ENCODE peak calls at places on chromosomes 13 and 19, in four cellular contexts. One of them, this sample, is unnamed.

GRCh38 chr19:12947702-12948596 is 2.3 kb downstream of the RAD23A start:
- DNase-seq in pancreas: peak
- DNase-seq in effector memory CD4-positive, alpha-beta T cell: no peak
- DNase-seq in heart right ventricle: no peak
- DNase-seq in this sample: no peak

GRCh38 chr13:26022538-26023292 is 29.1 kb downstream of the SHISA2 start:
- DNase-seq in pancreas: peak
- DNase-seq in effector memory CD4-positive, alpha-beta T cell: no peak
- DNase-seq in heart right ventricle: peak
- DNase-seq in this sample: peak

GRCh38 chr19:12838182-12838890 is at the start of gene MAST1:
- DNase-seq in pancreas: peak
- DNase-seq in effector memory CD4-positive, alpha-beta T cell: peak
- DNase-seq in heart right ventricle: peak
- DNase-seq in this sample: no peak

GRCh38 chr19:359653-359925 is 15.0 kb upstream of the MIER2 start:
- DNase-seq in pancreas: no peak
- DNase-seq in effector memory CD4-positive, alpha-beta T cell: no peak
- DNase-seq in heart right ventricle: no peak
- DNase-seq in this sample: no peak

GRCh38 chr13:110731072-110731471 is 17.6 kb downstream of the ING1 start:
- DNase-seq in pancreas: no peak
- DNase-seq in effector memory CD4-positive, alpha-beta T cell: no peak
- DNase-seq in heart right ventricle: no peak
- DNase-seq in this sample: no peak

GRCh38 chr13:70995338-70995737 is 871.7 kb downstream of the DACH1 start:
- DNase-seq in pancreas: no peak
- DNase-seq in effector memory CD4-positive, alpha-beta T cell: no peak
- DNase-seq in heart right ventricle: no peak
- DNase-seq in this sample: no peak

GRCh38 chr13:97200081-97200942 is 21.8 kb upstream of the MBNL2 start:
- DNase-seq in pancreas: no peak
- DNase-seq in effector memory CD4-positive, alpha-beta T cell: no peak
- DNase-seq in heart right ventricle: no peak
- DNase-seq in this sample: no peak

GRCh38 chr19:11263726-11264125 is 1.4 kb upstream of the DOCK6 start:
- DNase-seq in pancreas: no peak
- DNase-seq in effector memory CD4-positive, alpha-beta T cell: no peak
- DNase-seq in heart right ventricle: no peak
- DNase-seq in this sample: no peak

GRCh38 chr19:49327878-49328544 is 3.0 kb upstream of the SLC6A16 start:
- DNase-seq in pancreas: no peak
- DNase-seq in effector memory CD4-positive, alpha-beta T cell: peak
- DNase-seq in heart right ventricle: no peak
- DNase-seq in this sample: no peak

GRCh38 chr19:34172661-34173144 is 399 bp downstream of the LSM14A start:
- DNase-seq in pancreas: no peak
- DNase-seq in effector memory CD4-positive, alpha-beta T cell: no peak
- DNase-seq in heart right ventricle: no peak
- DNase-seq in this sample: no peak

GRCh38 chr19:55460670-55461258 is 678 bp downstream of the ISOC2 start:
- DNase-seq in pancreas: peak
- DNase-seq in effector memory CD4-positive, alpha-beta T cell: no peak
- DNase-seq in heart right ventricle: peak
- DNase-seq in this sample: peak

GRCh38 chr19:49592486-49593232 is 1.7 kb downstream of the PRR12 start:
- DNase-seq in pancreas: peak
- DNase-seq in effector memory CD4-positive, alpha-beta T cell: no peak
- DNase-seq in heart right ventricle: no peak
- DNase-seq in this sample: no peak

GRCh38 chr13:34971473-34971872 is 29.4 kb downstream of the NBEA start:
- DNase-seq in pancreas: no peak
- DNase-seq in effector memory CD4-positive, alpha-beta T cell: no peak
- DNase-seq in heart right ventricle: no peak
- DNase-seq in this sample: no peak

GRCh38 chr13:53520132-53520531 is 491.5 kb downstream of the OLFM4 start:
- DNase-seq in pancreas: no peak
- DNase-seq in effector memory CD4-positive, alpha-beta T cell: no peak
- DNase-seq in heart right ventricle: no peak
- DNase-seq in this sample: no peak

GRCh38 chr19:4089400-4089908 is 22.8 kb upstream of the ZBTB7A start:
- DNase-seq in pancreas: no peak
- DNase-seq in effector memory CD4-positive, alpha-beta T cell: peak
- DNase-seq in heart right ventricle: no peak
- DNase-seq in this sample: no peak

GRCh38 chr13:51821666-51822065 is 17.7 kb upstream of the DHRS12 start:
- DNase-seq in pancreas: no peak
- DNase-seq in effector memory CD4-positive, alpha-beta T cell: no peak
- DNase-seq in heart right ventricle: no peak
- DNase-seq in this sample: no peak

GRCh38 chr13:53010374-53011105 is 18.1 kb upstream of the OLFM4 start:
- DNase-seq in pancreas: peak
- DNase-seq in effector memory CD4-positive, alpha-beta T cell: no peak
- DNase-seq in heart right ventricle: no peak
- DNase-seq in this sample: no peak

GRCh38 chr13:78700121-78700910 is 41.4 kb upstream of the OBI1 start:
- DNase-seq in pancreas: no peak
- DNase-seq in effector memory CD4-positive, alpha-beta T cell: no peak
- DNase-seq in heart right ventricle: no peak
- DNase-seq in this sample: no peak

GRCh38 chr13:23788459-23788858 is 100.7 kb downstream of the MIPEP start:
- DNase-seq in pancreas: no peak
- DNase-seq in effector memory CD4-positive, alpha-beta T cell: no peak
- DNase-seq in heart right ventricle: no peak
- DNase-seq in this sample: no peak

GRCh38 chr13:100666124-100666523 is 8.5 kb downstream of the TMTC4 start:
- DNase-seq in pancreas: no peak
- DNase-seq in effector memory CD4-positive, alpha-beta T cell: no peak
- DNase-seq in heart right ventricle: no peak
- DNase-seq in this sample: no peak

GRCh38 chr13:114063545-114064515 is 68.6 kb downstream of the RASA3 start:
- DNase-seq in pancreas: no peak
- DNase-seq in effector memory CD4-positive, alpha-beta T cell: no peak
- DNase-seq in heart right ventricle: peak
- DNase-seq in this sample: peak

GRCh38 chr19:31350693-31351211 is 1.5 kb upstream of the TSHZ3 start:
- DNase-seq in pancreas: peak
- DNase-seq in effector memory CD4-positive, alpha-beta T cell: no peak
- DNase-seq in heart right ventricle: peak
- DNase-seq in this sample: no peak

GRCh38 chr19:29596885-29597525 is 9.1 kb upstream of the POP4 start:
- DNase-seq in pancreas: no peak
- DNase-seq in effector memory CD4-positive, alpha-beta T cell: no peak
- DNase-seq in heart right ventricle: no peak
- DNase-seq in this sample: no peak

GRCh38 chr19:1189419-1189818 is 15.4 kb upstream of the SBNO2 start:
- DNase-seq in pancreas: no peak
- DNase-seq in effector memory CD4-positive, alpha-beta T cell: no peak
- DNase-seq in heart right ventricle: no peak
- DNase-seq in this sample: no peak

GRCh38 chr13:101523732-101524131 is 71.3 kb downstream of the ITGBL1 start:
- DNase-seq in pancreas: no peak
- DNase-seq in effector memory CD4-positive, alpha-beta T cell: no peak
- DNase-seq in heart right ventricle: no peak
- DNase-seq in this sample: no peak

GRCh38 chr19:33795370-33796163 is 1.1 kb upstream of the KCTD15 start:
- DNase-seq in pancreas: peak
- DNase-seq in effector memory CD4-positive, alpha-beta T cell: peak
- DNase-seq in heart right ventricle: peak
- DNase-seq in this sample: peak

GRCh38 chr13:101799196-101799595 is 346.7 kb downstream of the ITGBL1 start:
- DNase-seq in pancreas: no peak
- DNase-seq in effector memory CD4-positive, alpha-beta T cell: no peak
- DNase-seq in heart right ventricle: no peak
- DNase-seq in this sample: no peak

GRCh38 chr19:2089001-2089711 is 7.0 kb downstream of the MOB3A start:
- DNase-seq in pancreas: no peak
- DNase-seq in effector memory CD4-positive, alpha-beta T cell: no peak
- DNase-seq in heart right ventricle: no peak
- DNase-seq in this sample: no peak

GRCh38 chr19:34985249-34986022 is 14.7 kb upstream of the GRAMD1A start:
- DNase-seq in pancreas: peak
- DNase-seq in effector memory CD4-positive, alpha-beta T cell: no peak
- DNase-seq in heart right ventricle: peak
- DNase-seq in this sample: peak

GRCh38 chr13:91690944-91691343 is 292.5 kb downstream of the GPC5 start:
- DNase-seq in pancreas: no peak
- DNase-seq in effector memory CD4-positive, alpha-beta T cell: no peak
- DNase-seq in heart right ventricle: no peak
- DNase-seq in this sample: no peak

GRCh38 chr19:10284641-10285278 is 2.0 kb upstream of the ICAM4 start:
- DNase-seq in pancreas: no peak
- DNase-seq in effector memory CD4-positive, alpha-beta T cell: no peak
- DNase-seq in heart right ventricle: no peak
- DNase-seq in this sample: no peak

GRCh38 chr13:109575821-109576220 is 210.6 kb downstream of the IRS2 start:
- DNase-seq in pancreas: no peak
- DNase-seq in effector memory CD4-positive, alpha-beta T cell: no peak
- DNase-seq in heart right ventricle: no peak
- DNase-seq in this sample: no peak

GRCh38 chr13:75222031-75222430 is 259.9 kb downstream of the TBC1D4 start:
- DNase-seq in pancreas: no peak
- DNase-seq in effector memory CD4-positive, alpha-beta T cell: no peak
- DNase-seq in heart right ventricle: no peak
- DNase-seq in this sample: no peak

GRCh38 chr13:30744056-30744684 is 8.8 kb downstream of the ALOX5AP start:
- DNase-seq in pancreas: no peak
- DNase-seq in effector memory CD4-positive, alpha-beta T cell: peak
- DNase-seq in heart right ventricle: no peak
- DNase-seq in this sample: peak

GRCh38 chr13:113952151-113952982 is 21.5 kb downstream of the C13orf46 start:
- DNase-seq in pancreas: peak
- DNase-seq in effector memory CD4-positive, alpha-beta T cell: no peak
- DNase-seq in heart right ventricle: no peak
- DNase-seq in this sample: no peak

GRCh38 chr13:50485979-50486935 is 357.2 kb downstream of the DLEU7 start:
- DNase-seq in pancreas: no peak
- DNase-seq in effector memory CD4-positive, alpha-beta T cell: no peak
- DNase-seq in heart right ventricle: no peak
- DNase-seq in this sample: no peak

DNA sequence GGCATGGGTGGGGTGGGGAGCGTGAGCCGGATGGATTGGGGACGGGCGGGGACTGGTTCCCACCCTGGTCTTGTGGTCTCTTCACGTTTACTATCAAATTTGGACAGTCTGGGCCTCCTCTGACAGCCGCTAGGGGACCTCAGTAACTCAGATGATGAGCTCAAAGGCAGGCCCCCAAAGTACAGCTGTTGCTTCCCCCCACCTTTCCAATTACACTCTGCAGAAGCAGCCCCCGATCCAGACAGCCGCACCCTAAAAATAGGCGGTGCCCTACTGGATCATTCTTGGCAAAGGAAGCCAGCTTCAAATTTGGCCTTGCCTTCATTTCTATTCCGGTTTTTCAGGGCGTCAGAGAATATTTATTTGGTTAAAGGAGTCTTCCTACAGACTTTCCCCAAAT is 1.9 kb upstream of the FOXO1 start:
- DNase-seq in pancreas: no peak
- DNase-seq in effector memory CD4-positive, alpha-beta T cell: no peak
- DNase-seq in heart right ventricle: peak
- DNase-seq in this sample: peak
- H3K4me3 ChIP-seq in pancreas: no peak
- H3K4me3 ChIP-seq in effector memory CD4-positive, alpha-beta T cell: no peak
- H3K4me3 ChIP-seq in heart right ventricle: no peak
- H3K4me3 ChIP-seq in this sample: no peak

GRCh38 chr13:21015284-21015683 is 46.1 kb downstream of the LATS2 start:
- DNase-seq in pancreas: no peak
- DNase-seq in effector memory CD4-positive, alpha-beta T cell: no peak
- DNase-seq in heart right ventricle: no peak
- DNase-seq in this sample: no peak
- H3K4me3 ChIP-seq in pancreas: no peak
- H3K4me3 ChIP-seq in effector memory CD4-positive, alpha-beta T cell: no peak
- H3K4me3 ChIP-seq in heart right ventricle: no peak
- H3K4me3 ChIP-seq in this sample: no peak

GRCh38 chr19:41325640-41325946 is 15.6 kb downstream of the CCDC97 start:
- DNase-seq in pancreas: no peak
- DNase-seq in effector memory CD4-positive, alpha-beta T cell: no peak
- DNase-seq in heart right ventricle: no peak
- DNase-seq in this sample: no peak
- H3K4me3 ChIP-seq in pancreas: no peak
- H3K4me3 ChIP-seq in effector memory CD4-positive, alpha-beta T cell: no peak
- H3K4me3 ChIP-seq in heart right ventricle: peak
- H3K4me3 ChIP-seq in this sample: peak

GRCh38 chr19:6671960-6672359 is 2.0 kb upstream of the TNFSF14 start:
- DNase-seq in pancreas: no peak
- DNase-seq in effector memory CD4-positive, alpha-beta T cell: no peak
- DNase-seq in heart right ventricle: no peak
- DNase-seq in this sample: no peak

GRCh38 chr19:6677495-6677894 is 7.5 kb upstream of the TNFSF14 start:
- DNase-seq in pancreas: no peak
- DNase-seq in effector memory CD4-positive, alpha-beta T cell: no peak
- DNase-seq in heart right ventricle: no peak
- DNase-seq in this sample: no peak

GRCh38 chr19:6672693-6673290 is 2.8 kb upstream of the TNFSF14 start:
- DNase-seq in pancreas: no peak
- DNase-seq in effector memory CD4-positive, alpha-beta T cell: no peak
- DNase-seq in heart right ventricle: no peak
- DNase-seq in this sample: no peak

GRCh38 chr19:6676288-6676687 is 6.3 kb upstream of the TNFSF14 start:
- DNase-seq in pancreas: no peak
- DNase-seq in effector memory CD4-positive, alpha-beta T cell: no peak
- DNase-seq in heart right ventricle: no peak
- DNase-seq in this sample: no peak

GRCh38 chr19:6674868-6675305 is 4.9 kb upstream of the TNFSF14 start:
- DNase-seq in pancreas: no peak
- DNase-seq in effector memory CD4-positive, alpha-beta T cell: peak
- DNase-seq in heart right ventricle: peak
- DNase-seq in this sample: peak
- H3K4me3 ChIP-seq in pancreas: no peak
- H3K4me3 ChIP-seq in effector memory CD4-positive, alpha-beta T cell: no peak
- H3K4me3 ChIP-seq in heart right ventricle: no peak
- H3K4me3 ChIP-seq in this sample: no peak

GRCh38 chr19:14135355-14135754 is 1.0 kb downstream of the ASF1B start:
- DNase-seq in pancreas: no peak
- DNase-seq in effector memory CD4-positive, alpha-beta T cell: no peak
- DNase-seq in heart right ventricle: no peak
- DNase-seq in this sample: no peak
- H3K4me3 ChIP-seq in pancreas: no peak
- H3K4me3 ChIP-seq in effector memory CD4-positive, alpha-beta T cell: no peak
- H3K4me3 ChIP-seq in heart right ventricle: no peak
- H3K4me3 ChIP-seq in this sample: no peak

DNA sequence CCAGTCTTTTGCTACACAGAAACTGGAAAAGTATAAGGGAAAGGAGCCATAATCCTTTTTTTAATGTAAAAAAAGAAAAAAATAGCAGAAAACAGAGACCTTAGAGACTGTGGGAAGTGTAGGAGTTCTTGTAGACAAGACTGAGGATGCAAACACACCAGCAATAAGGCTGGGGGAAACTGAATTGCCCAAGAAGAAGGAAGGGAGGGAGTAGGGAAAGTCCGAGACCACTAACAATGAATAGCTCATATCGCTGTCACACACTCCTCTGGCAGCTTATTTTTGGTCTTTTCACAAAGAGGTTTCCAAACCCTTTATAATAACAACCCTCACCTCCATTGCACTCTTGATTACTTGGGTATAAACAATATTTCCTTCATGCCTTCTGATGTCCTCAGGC is 952.0 kb downstream of the SLITRK5 start:
- DNase-seq in pancreas: no peak
- DNase-seq in effector memory CD4-positive, alpha-beta T cell: no peak
- DNase-seq in heart right ventricle: no peak
- DNase-seq in this sample: no peak
- H3K4me3 ChIP-seq in pancreas: no peak
- H3K4me3 ChIP-seq in effector memory CD4-positive, alpha-beta T cell: no peak
- H3K4me3 ChIP-seq in heart right ventricle: no peak
- H3K4me3 ChIP-seq in this sample: no peak